ENCODE peak calls at places on chromosomes 6 and 20, in seven cellular contexts. Y is H7; B is upper lobe of left lung; C is naive thymus-derived CD4-positive, alpha-beta T cell; A is GM23248; J is body of pancreas; S is SJCRH30. R is an unnamed sample.

GRCh38 chr6:52420668-52421358 is 671 bp downstream of the EFHC1 start:
- DNase-seq in Y (no peak), B (no peak), C (no peak), S (peak), J (no peak), A (peak), R (no peak)

GRCh38 chr6:163206196-163206595 is 208.3 kb upstream of the QKI start:
- DNase-seq in C (no peak), B (no peak), S (no peak), Y (no peak), A (no peak), J (no peak), R (no peak)

GRCh38 chr6:42158011-42158410 is 15.2 kb upstream of the GUCA1A start:
- DNase-seq in S (no peak), A (peak), Y (no peak), J (no peak), C (no peak), B (no peak), R (no peak)

GRCh38 chr6:422423-423061 is 31.0 kb downstream of the IRF4 start:
- DNase-seq in C (no peak), B (peak), J (peak), A (peak), S (no peak), Y (no peak), R (no peak)

GRCh38 chr6:4319992-4320683 is 184.8 kb upstream of the ECI2 start:
- DNase-seq in C (no peak), J (no peak), Y (no peak), A (peak), S (peak), B (no peak), R (no peak)

GRCh38 chr20:9128586-9128985 is 59.7 kb downstream of the PLCB4 start:
- DNase-seq in B (no peak), S (no peak), J (no peak), Y (no peak), C (no peak), A (no peak), R (no peak)

GRCh38 chr6:129448965-129449364 is 261.0 kb downstream of the ARHGAP18 start:
- DNase-seq in B (no peak), S (no peak), Y (no peak), J (no peak), C (no peak), A (no peak), R (no peak)

GRCh38 chr20:47456952-47457724 is 44.5 kb upstream of the NCOA3 start:
- DNase-seq in Y (no peak), C (no peak), A (peak), B (no peak), S (no peak), J (no peak), R (no peak)

GRCh38 chr6:86609549-86610388 is 327.6 kb upstream of the HTR1E start:
- DNase-seq in S (no peak), B (no peak), Y (no peak), J (no peak), C (no peak), A (no peak), R (no peak)

GRCh38 chr6:129672883-129673631 is 36.9 kb downstream of the ARHGAP18 start:
- DNase-seq in B (no peak), J (no peak), Y (no peak), C (no peak), A (peak), S (peak), R (no peak)

GRCh38 chr6:52363222-52363867 is 1.4 kb downstream of the PAQR8 start:
- DNase-seq in S (no peak), A (peak), Y (no peak), B (peak), C (no peak), J (no peak), R (no peak)

GRCh38 chr20:878511-879307 is 37.4 kb downstream of the ANGPT4 start:
- DNase-seq in B (no peak), Y (peak), J (no peak), S (peak), C (no peak), A (peak), R (peak)

GRCh38 chr6:13015379-13015681 is 298.8 kb downstream of the PHACTR1 start:
- DNase-seq in C (no peak), Y (no peak), J (no peak), A (no peak), B (no peak), S (no peak), R (no peak)

GRCh38 chr20:51508780-51509179 is 33.7 kb downstream of the NFATC2 start:
- DNase-seq in B (no peak), A (no peak), C (no peak), J (no peak), S (no peak), Y (no peak), R (no peak)

DNA sequence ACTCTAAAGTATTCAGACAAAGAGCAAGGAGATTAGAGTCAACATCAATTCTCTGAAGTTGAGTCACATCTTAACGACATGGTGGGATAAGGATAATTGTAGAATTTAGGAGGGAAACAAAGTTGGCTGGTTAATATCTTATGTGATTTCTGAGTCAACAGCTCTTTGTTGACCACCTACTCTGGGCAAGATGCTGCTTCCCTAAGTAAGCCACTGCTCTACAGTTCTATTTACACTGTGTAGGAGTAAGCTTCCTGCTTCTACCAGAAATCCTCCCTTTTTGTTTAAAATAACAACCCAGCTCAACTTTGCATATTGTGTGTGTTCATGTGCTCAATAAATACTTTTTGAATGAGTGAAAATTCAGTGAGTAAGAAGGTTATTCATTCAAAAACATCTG is 3.1 kb downstream of the HS3ST5 start:
- DNase-seq in A (peak), S (no peak), C (no peak), Y (no peak), B (no peak), J (no peak), R (no peak)
- H3K4me3 ChIP-seq in A (no peak), S (no peak), C (no peak), Y (no peak), B (no peak), J (no peak), R (no peak)

GRCh38 chr20:35883778-35884540 is 70.3 kb downstream of the SCAND1 start:
- DNase-seq in J (peak), C (peak), S (peak), A (peak), Y (peak), B (peak), R (peak)
- H3K4me3 ChIP-seq in J (no peak), C (no peak), S (no peak), A (peak), Y (no peak), B (no peak), R (no peak)

GRCh38 chr20:58570181-58570859 is 55.1 kb upstream of the APCDD1L start:
- DNase-seq in Y (no peak), C (no peak), J (no peak), A (no peak), S (no peak), B (no peak), R (no peak)
- H3K4me3 ChIP-seq in Y (no peak), C (no peak), J (no peak), A (no peak), S (no peak), B (no peak), R (no peak)

GRCh38 chr6:32539839-32540238 is 9.8 kb upstream of the HLA-DRB5 start:
- DNase-seq in Y (no peak), B (no peak), J (no peak), S (no peak), C (no peak), A (no peak), R (no peak)
- H3K4me3 ChIP-seq in Y (no peak), B (no peak), J (no peak), S (no peak), C (no peak), A (no peak), R (no peak)

DNA sequence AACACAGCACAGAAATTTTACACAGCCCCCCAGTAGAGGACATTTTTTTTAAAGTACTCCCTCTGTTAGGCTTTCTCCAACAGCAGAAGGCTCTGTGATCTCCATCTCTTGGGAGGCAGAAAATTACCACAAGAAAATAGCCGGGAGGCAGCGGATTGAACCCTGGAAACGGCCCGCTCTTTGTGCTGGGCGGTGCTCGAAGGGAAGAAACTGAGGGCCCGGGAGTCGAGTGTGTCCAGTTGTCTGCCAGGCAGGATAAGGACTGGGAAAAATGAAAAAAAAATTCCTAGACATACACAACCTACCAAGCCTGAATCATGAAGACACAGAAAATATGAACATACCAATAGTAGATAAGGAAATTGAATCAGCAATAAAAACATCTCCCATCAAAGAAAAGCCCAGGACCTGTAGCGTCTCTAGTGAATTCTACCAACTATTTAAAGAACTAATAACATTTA is 31.5 kb downstream of the POM121L2 start:
- DNase-seq in Y (no peak), S (peak), A (no peak), J (no peak), B (no peak), C (no peak), R (no peak)
- H3K4me3 ChIP-seq in Y (peak), S (peak), A (peak), J (no peak), B (no peak), C (no peak), R (no peak)

GRCh38 chr6:35044145-35044745 is 96.9 kb downstream of the TCP11 start:
- DNase-seq in J (peak), Y (no peak), S (no peak), C (no peak), B (peak), A (peak), R (no peak)
- H3K4me3 ChIP-seq in J (no peak), Y (no peak), S (no peak), C (no peak), B (no peak), A (no peak), R (no peak)

GRCh38 chr6:33391278-33392167 is at the start of gene KIFC1:
- DNase-seq in S (peak), B (peak), Y (peak), C (peak), J (peak), A (peak), R (peak)

GRCh38 chr6:33392168-33392947 is 735 bp downstream of the KIFC1 start:
- DNase-seq in S (peak), C (no peak), Y (no peak), A (no peak), J (no peak), B (no peak), R (no peak)

GRCh38 chr6:33390767-33391277 is 801 bp upstream of the KIFC1 start:
- DNase-seq in A (no peak), Y (no peak), J (no peak), C (no peak), B (no peak), S (no peak), R (no peak)

GRCh38 chr6:33390173-33390572 is 1.4 kb upstream of the KIFC1 start:
- DNase-seq in S (no peak), J (no peak), A (no peak), B (no peak), C (no peak), Y (no peak), R (no peak)

DNA sequence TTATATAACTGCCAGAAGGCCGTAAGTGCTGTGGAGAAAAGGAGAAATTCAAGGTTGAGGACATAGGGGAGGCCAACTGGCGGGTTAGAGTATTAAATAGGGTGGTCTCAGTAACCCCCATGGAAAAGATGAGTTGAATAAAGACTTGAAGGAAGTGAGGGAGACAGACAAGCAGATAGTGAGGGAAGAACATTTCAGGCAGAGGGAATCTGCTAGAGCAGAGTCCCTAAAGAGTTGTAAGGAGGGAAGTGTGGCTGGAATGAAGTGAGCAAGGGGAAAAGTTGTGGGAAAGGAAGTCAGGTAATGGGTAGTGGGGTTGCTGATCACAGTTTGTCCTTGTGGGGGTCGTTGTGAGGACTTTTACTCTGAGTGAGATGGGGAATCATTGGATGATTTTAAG is 1.4 kb downstream of the KIFC1 start:
- DNase-seq in Y (no peak), J (no peak), B (no peak), C (no peak), A (no peak), S (no peak), R (no peak)
- H3K4me3 ChIP-seq in Y (peak), J (no peak), B (no peak), C (no peak), A (peak), S (peak), R (peak)